ENCODE peak calls at places on chromosome 19, in seven cellular contexts. I is transverse colon, S is upper lobe of left lung, F is SK-N-SH, H is stomach, D is K562, K is H1. N is an unnamed sample.
A peak's percentile ranks its signal among the peaks of the same experiment; 100 is the strongest.

GRCh38 chr19:22919946-22920345 is 83.0 kb downstream of the ZNF728 start:
- DNase-seq in K (no peak), I (no peak), F (no peak), H (no peak), D (no peak), S (no peak), N (peak; percentile 53)

GRCh38 chr19:9936151-9937000 is at the start of gene OLFM2:
- DNase-seq in S (peak; percentile 89), H (no peak), D (peak; percentile 93), I (no peak), K (no peak), F (peak; percentile 93), N (no peak)

GRCh38 chr19:45049073-45049736 is 10.4 kb downstream of the CLASRP start:
- DNase-seq in H (peak; percentile 78), F (no peak), I (no peak), D (no peak), K (no peak), S (no peak), N (no peak)

GRCh38 chr19:2702170-2703076 is at the start of gene GNG7:
- DNase-seq in I (peak; percentile 96), S (peak; percentile 99), K (no peak), D (peak; percentile 100), F (peak; percentile 100), H (peak; percentile 97), N (peak; percentile 97)

GRCh38 chr19:21474671-21475181 is 30.7 kb upstream of the ZNF429 start:
- DNase-seq in K (peak; percentile 84), H (peak; percentile 75), F (peak; percentile 90), I (peak; percentile 50), S (peak; percentile 95), D (no peak), N (no peak)

GRCh38 chr19:31160346-31160926 is 188.8 kb downstream of the TSHZ3 start:
- DNase-seq in F (no peak), K (no peak), S (no peak), H (no peak), I (no peak), D (no peak), N (no peak)

GRCh38 chr19:39146686-39147450 is 21.3 kb downstream of the PAK4 start:
- DNase-seq in F (no peak), S (no peak), D (no peak), K (no peak), H (no peak), I (no peak), N (no peak)

GRCh38 chr19:3324405-3324856 is 42.0 kb upstream of the NFIC start:
- DNase-seq in F (peak; percentile 74), K (no peak), H (peak; percentile 77), D (peak; percentile 87), S (no peak), I (peak; percentile 78), N (no peak)

GRCh38 chr19:4298772-4299550 is 3.2 kb downstream of the TMIGD2 start:
- DNase-seq in S (no peak), F (no peak), K (no peak), H (no peak), I (no peak), D (no peak), N (no peak)

GRCh38 chr19:37983916-37984315 is 76.9 kb downstream of the SIPA1L3 start:
- DNase-seq in D (no peak), K (no peak), S (peak; percentile 46), F (no peak), I (no peak), H (no peak), N (no peak)

GRCh38 chr19:1469936-1470863 is 8.8 kb downstream of the C19orf25 start:
- DNase-seq in K (no peak), S (peak; percentile 90), H (peak; percentile 57), I (peak; percentile 67), D (peak; percentile 80), F (no peak), N (no peak)

GRCh38 chr19:28705008-28705407 is 507.9 kb downstream of the UQCRFS1 start:
- DNase-seq in S (no peak), I (no peak), K (no peak), F (no peak), D (peak; percentile 19), H (no peak), N (no peak)

GRCh38 chr19:5914946-5915781 is 1.1 kb downstream of the CAPS start:
- DNase-seq in I (peak; percentile 62), F (no peak), H (peak; percentile 80), D (no peak), S (peak; percentile 77), K (no peak), N (no peak)

GRCh38 chr19:1232652-1233360 is 5.0 kb downstream of the CBARP start:
- DNase-seq in S (peak; percentile 86), H (peak; percentile 66), K (no peak), D (no peak), F (no peak), I (no peak), N (no peak)

GRCh38 chr19:5967994-5968430 is 9.9 kb downstream of the RANBP3 start:
- DNase-seq in D (peak; percentile 71), F (peak; percentile 79), K (no peak), S (no peak), I (peak; percentile 69), H (peak; percentile 67), N (no peak)

GRCh38 chr19:2969104-2969504 is 8.3 kb upstream of the TLE6 start:
- DNase-seq in H (peak; percentile 58), D (peak; percentile 5), S (no peak), F (peak; percentile 59), K (no peak), I (peak; percentile 33), N (no peak)

GRCh38 chr19:50224986-50225747 is 21.7 kb downstream of the MYH14 start:
- DNase-seq in K (no peak), D (no peak), S (no peak), H (no peak), I (no peak), F (no peak), N (no peak)

DNA sequence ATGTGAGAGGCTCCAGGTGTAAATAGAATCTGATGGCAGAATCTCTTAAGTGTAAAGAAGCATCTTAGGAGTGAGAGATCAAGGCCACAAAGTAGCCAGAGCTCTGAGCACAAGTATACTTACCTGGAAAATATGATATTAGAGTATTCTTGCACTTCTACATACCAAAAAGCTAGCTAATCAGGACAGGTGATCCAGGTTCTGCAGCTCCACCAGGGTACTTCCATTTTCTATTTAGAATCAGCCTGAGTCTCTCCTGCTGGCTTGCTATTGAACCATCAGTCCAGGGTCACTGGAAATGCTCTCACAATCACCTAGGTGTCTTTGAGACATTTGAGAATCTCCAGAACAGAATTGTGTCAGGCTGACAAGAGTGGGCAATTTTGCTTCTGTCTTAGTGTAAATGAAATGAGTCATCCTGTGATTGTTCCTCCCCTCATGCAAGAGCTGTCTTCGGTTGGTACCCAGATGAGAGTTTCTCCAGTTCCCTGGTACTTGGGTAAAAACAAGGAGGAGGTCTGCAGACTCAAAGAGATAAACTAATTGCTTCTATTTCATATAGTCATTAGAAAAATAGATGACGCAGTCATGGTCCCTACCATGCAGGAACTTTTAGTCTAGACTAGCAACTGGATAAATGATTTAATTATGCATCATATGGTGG is 14.6 kb downstream of the ZNF254 start:
- DNase-seq in S (no peak), D (no peak), I (no peak), K (no peak), F (no peak), H (no peak), N (no peak)
- H3K4me3 ChIP-seq in S (no peak overlapping the region), D (no peak overlapping the region), I (no peak overlapping the region), K (no peak overlapping the region), F (no peak overlapping the region), H (no peak overlapping the region), N (no peak overlapping the region)

GRCh38 chr19:14410054-14410774 is 8.9 kb downstream of the DDX39A start:
- DNase-seq in H (no peak), K (no peak), I (no peak), D (peak; percentile 8), S (peak; percentile 87), F (no peak), N (no peak)
- TF ChIP-seq POLR2AphosphoS5 in H (no peak), K (no peak), I (no peak), D (peak; percentile 6), S (peak; percentile 50), F (no peak), N (no peak)

DNA sequence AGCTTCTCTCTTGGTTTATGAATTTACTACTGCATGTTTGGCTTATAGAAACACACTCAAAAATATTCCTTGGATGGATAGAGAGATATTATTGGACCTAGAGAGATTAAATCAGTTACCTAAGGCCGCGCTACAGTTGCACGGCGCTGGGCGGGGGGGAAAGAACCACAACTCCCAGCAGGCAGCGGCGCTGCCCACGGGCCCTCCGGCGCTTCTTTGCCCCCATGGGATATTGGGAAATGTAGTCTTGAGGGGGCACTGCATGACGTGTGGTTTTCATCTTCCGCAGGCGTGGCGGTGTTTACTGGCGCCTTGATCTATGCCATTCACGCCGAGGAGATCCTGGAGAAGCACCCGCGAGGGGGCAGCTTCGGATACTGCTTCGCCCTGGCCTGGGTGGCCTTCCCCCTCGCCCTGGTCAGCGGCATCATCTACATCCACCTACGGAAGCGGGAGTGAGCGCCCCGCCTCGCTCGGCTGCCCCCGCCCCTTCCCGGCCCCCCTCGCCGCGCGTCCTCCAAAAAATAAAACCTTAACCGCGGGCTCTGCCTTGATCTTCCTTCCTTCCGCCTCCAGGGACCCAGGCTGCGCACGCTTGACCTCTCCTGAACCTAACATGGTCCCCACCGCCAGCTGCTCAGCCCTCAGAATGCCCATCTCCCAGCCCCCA is 4.8 kb downstream of the EMP3 start:
- DNase-seq in F (peak; percentile 91), D (no peak), I (peak; percentile 89), K (no peak), H (peak; percentile 86), S (peak; percentile 93), N (no peak)
- TF ChIP-seq EP300 in F (no peak), D (no peak), I (no peak), K (no peak), H (no peak), S (peak; percentile 27), N (no peak)

GRCh38 chr19:15431396-15432017 is 12.7 kb upstream of the AKAP8L start:
- DNase-seq in D (no peak), H (no peak), S (no peak), I (no peak), K (no peak), F (no peak), N (no peak)

GRCh38 chr19:15436012-15436825 is 13.5 kb downstream of the WIZ start:
- DNase-seq in I (no peak), F (no peak), S (no peak), D (peak; percentile 56), H (no peak), K (no peak), N (no peak)

GRCh38 chr19:15432629-15433518 is 14.1 kb upstream of the AKAP8L start:
- DNase-seq in K (no peak), F (peak; percentile 99), S (peak; percentile 99), D (peak; percentile 91), I (peak; percentile 94), H (peak; percentile 92), N (no peak)

GRCh38 chr19:15432018-15432494 is 13.3 kb upstream of the AKAP8L start:
- DNase-seq in I (no peak), S (no peak), F (peak; percentile 71), D (no peak), K (no peak), H (no peak), N (no peak)

DNA sequence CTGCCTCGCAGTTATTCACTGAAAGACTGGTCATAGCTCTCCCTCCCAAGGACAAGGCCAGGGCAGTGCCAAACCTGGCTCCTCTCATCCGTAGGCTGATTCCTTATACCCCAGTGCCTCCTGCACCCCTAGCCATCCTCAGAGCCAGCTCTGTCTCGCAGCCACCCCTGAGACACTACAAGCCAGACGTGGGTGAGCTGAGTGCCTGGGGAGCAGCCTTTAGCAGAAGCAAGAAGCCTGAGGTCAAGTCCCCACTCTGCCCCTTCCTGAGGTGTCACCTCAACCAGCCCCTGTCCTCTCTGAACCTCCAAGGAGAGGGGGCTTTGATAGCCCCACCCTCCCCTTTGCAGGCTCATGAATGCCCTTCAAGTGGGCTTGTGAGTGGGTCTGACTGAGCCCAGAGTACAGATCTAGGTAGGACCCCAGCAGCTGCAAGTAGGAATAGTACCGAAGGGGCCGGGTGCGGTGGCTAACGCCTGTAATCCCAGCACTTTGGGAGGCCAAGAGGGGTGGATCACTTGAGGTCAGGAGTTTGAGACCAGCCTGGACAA is 14.8 kb upstream of the AKAP8L start:
- DNase-seq in F (no peak), H (no peak), S (no peak), I (no peak), K (no peak), D (no peak), N (no peak)
- H3K4me3 ChIP-seq in F (peak overlapping the region; percentile 63), H (peak overlapping the region; percentile 96), S (peak overlapping the region; percentile 97), I (no peak overlapping the region), K (peak overlapping the region; percentile 80), D (peak overlapping the region; percentile 75), N (peak overlapping the region; percentile 91)